ENCODE peak calls at places on chromosomes 6 and 20, in seven cellular contexts. L is HepG2, W is GM12878, F is K562, Z is SK-N-SH, D is H1, I is GM12891. X is an unnamed sample.

GRCh38 chr6:19865178-19865577 is 28.0 kb downstream of the ID4 start:
- DNase-seq in L (no peak), W (no peak), F (no peak), Z (no peak), D (no peak), I (no peak), X (no peak)

GRCh38 chr20:36378686-36379085 is 72.5 kb downstream of the DLGAP4 start:
- DNase-seq in L (no peak), W (no peak), F (no peak), Z (no peak), D (no peak), I (no peak), X (no peak)

GRCh38 chr20:38726849-38727601 is 2.7 kb downstream of the SLC32A1 start:
- DNase-seq in L (peak; percentile 61), W (no peak), F (peak; percentile 71), Z (peak; percentile 90), D (no peak), I (peak; percentile 46), X (peak; percentile 41)

GRCh38 chr20:63735859-63736718 is at the start of gene LIME1:
- DNase-seq in L (no peak), W (no peak), F (no peak), Z (peak; percentile 28), D (no peak), I (peak; percentile 80), X (peak; percentile 68)

GRCh38 chr20:10758446-10758845 is 84.6 kb upstream of the JAG1 start:
- DNase-seq in L (peak; percentile 44), W (no peak), F (no peak), Z (no peak), D (no peak), I (no peak), X (no peak)

GRCh38 chr6:48476257-48476656 is 365.3 kb upstream of the PTCHD4 start:
- DNase-seq in L (peak; percentile 32), W (no peak), F (no peak), Z (no peak), D (peak; percentile 5), I (no peak), X (no peak)

GRCh38 chr20:38173237-38174156 is 8.4 kb upstream of the TGM2 start:
- DNase-seq in L (peak; percentile 85), W (no peak), F (peak; percentile 31), Z (no peak), D (no peak), I (no peak), X (no peak)

GRCh38 chr6:113489946-113490345 is 367.2 kb upstream of the MARCKS start:
- DNase-seq in L (no peak), W (no peak), F (no peak), Z (no peak), D (no peak), I (no peak), X (no peak)

GRCh38 chr6:72040106-72040505 is 153.8 kb downstream of the RIMS1 start:
- DNase-seq in L (no peak), W (no peak), F (no peak), Z (no peak), D (no peak), I (no peak), X (no peak)

GRCh38 chr6:52663120-52663934 is 7.6 kb upstream of the TMEM14A start:
- DNase-seq in L (peak; percentile 77), W (peak; percentile 66), F (peak; percentile 81), Z (peak; percentile 69), D (no peak), I (peak; percentile 29), X (peak; percentile 38)

GRCh38 chr6:148217921-148218320 is 124.7 kb upstream of the SASH1 start:
- DNase-seq in L (no peak), W (no peak), F (no peak), Z (no peak), D (no peak), I (no peak), X (no peak)

GRCh38 chr20:38224534-38224933 is 36.0 kb downstream of the KIAA1755 start:
- DNase-seq in L (no peak), W (no peak), F (no peak), Z (no peak), D (no peak), I (no peak), X (no peak)

GRCh38 chr20:46255440-46256104 is 52.7 kb downstream of the CDH22 start:
- DNase-seq in L (peak; percentile 64), W (no peak), F (peak; percentile 61), Z (peak; percentile 68), D (no peak), I (no peak), X (no peak)

GRCh38 chr20:29079769-29080690 is 2177.4 kb upstream of the DEFB115 start:
- DNase-seq in L (peak; percentile 84), W (no peak), F (peak; percentile 97), Z (peak; percentile 87), D (no peak), I (no peak), X (no peak)

GRCh38 chr6:142474446-142475289 is 172.9 kb downstream of the ADGRG6 start:
- DNase-seq in L (peak; percentile 63), W (no peak), F (peak; percentile 58), Z (peak; percentile 47), D (peak; percentile 33), I (no peak), X (peak; percentile 3)

GRCh38 chr20:51531141-51531710 is 11.3 kb downstream of the NFATC2 start:
- DNase-seq in L (no peak), W (no peak), F (no peak), Z (no peak), D (no peak), I (no peak), X (peak; percentile 38)

GRCh38 chr20:45041464-45042337 is 59.2 kb downstream of the KCNS1 start:
- DNase-seq in L (no peak), W (no peak), F (no peak), Z (no peak), D (no peak), I (no peak), X (no peak)

GRCh38 chr20:10783660-10784336 is 110.0 kb upstream of the JAG1 start:
- DNase-seq in L (no peak), W (no peak), F (no peak), Z (no peak), D (no peak), I (no peak), X (no peak)

GRCh38 chr6:111657146-111657545 is 51.5 kb upstream of the TRAF3IP2 start:
- DNase-seq in L (peak; percentile 80), W (no peak), F (no peak), Z (no peak), D (no peak), I (no peak), X (no peak)

GRCh38 chr6:155274533-155274932 is 10.7 kb downstream of the CLDN20 start:
- DNase-seq in L (no peak), W (no peak), F (no peak), Z (no peak), D (no peak), I (no peak), X (no peak)

GRCh38 chr6:23180504-23181293 is 611.3 kb downstream of the HDGFL1 start:
- DNase-seq in L (no peak), W (no peak), F (no peak), Z (peak; percentile 64), D (no peak), I (no peak), X (no peak)

GRCh38 chr6:138188278-138188923 is 26.7 kb downstream of the ARFGEF3 start:
- DNase-seq in L (no peak), W (no peak), F (no peak), Z (no peak), D (no peak), I (no peak), X (no peak)
- TF ChIP-seq POLR2AphosphoS5 in L (no peak), W (no peak), F (no peak), Z (no peak), D (no peak), I (no peak), X (no peak)

GRCh38 chr6:167750956-167751358 is 75.8 kb upstream of the AFDN start:
- DNase-seq in L (peak; percentile 77), W (no peak), F (no peak), Z (no peak), D (no peak), I (no peak), X (no peak)
- TF ChIP-seq TAF1 in L (no peak), W (no peak), F (no peak), Z (no peak), D (no peak), I (no peak), X (no peak)

GRCh38 chr20:47927944-47928343 is 142.7 kb upstream of the SULF2 start:
- DNase-seq in L (no peak), W (no peak), F (no peak), Z (no peak), D (no peak), I (no peak), X (no peak)

GRCh38 chr20:47925603-47926002 is 140.3 kb upstream of the SULF2 start:
- DNase-seq in L (no peak), W (no peak), F (no peak), Z (no peak), D (no peak), I (no peak), X (no peak)

GRCh38 chr20:47929368-47930115 is 144.3 kb upstream of the SULF2 start:
- DNase-seq in L (no peak), W (no peak), F (no peak), Z (no peak), D (no peak), I (no peak), X (no peak)

GRCh38 chr20:47926731-47927130 is 141.4 kb upstream of the SULF2 start:
- DNase-seq in L (no peak), W (no peak), F (no peak), Z (no peak), D (no peak), I (no peak), X (no peak)

DNA sequence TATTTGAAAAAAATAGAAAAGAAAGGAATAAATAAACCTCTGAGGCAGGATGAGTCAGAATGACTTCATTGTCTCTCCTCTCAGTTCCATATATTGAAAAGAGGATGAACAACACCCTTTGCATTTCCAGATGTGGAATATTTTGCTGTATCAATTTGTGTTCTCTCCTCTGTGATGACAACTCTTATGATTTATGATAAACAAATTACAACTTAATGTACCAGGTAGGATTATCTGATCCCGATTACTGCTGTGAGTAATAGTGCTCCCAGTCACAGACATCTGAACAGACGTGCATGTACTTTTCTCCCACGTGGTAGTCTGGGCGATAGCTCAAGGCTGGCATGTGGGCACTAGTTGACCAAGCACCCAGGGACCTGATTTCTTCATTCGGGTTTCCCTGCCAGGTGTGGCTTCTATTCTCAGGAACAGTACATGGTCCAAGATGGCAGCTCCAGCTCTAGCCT is 142.1 kb upstream of the SULF2 start:
- DNase-seq in L (no peak), W (no peak), F (no peak), Z (no peak), D (no peak), I (no peak), X (no peak)
- TF ChIP-seq POLR2AphosphoS5 in L (no peak), W (no peak), F (no peak), Z (no peak), D (no peak), I (no peak), X (no peak)

DNA sequence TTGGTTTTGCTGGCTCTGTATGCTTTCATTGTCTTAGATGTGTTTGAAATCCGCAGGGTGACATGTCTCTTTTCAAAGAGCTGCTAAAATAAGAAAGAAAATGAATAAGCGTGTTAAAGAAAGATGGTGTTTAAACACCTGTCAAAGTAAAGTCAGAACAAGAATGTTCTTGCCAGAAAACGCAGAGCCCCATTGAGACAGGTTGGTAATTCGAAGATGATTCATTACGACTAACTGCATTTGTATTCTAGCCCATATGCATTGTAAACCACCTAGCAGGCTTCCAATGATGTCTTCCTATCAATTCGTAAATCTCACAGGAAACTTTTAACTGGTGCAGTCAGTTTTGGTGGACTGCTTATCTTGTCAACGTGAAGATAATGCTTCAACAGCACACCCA is 16.8 kb downstream of the PHACTR2 start:
- DNase-seq in L (no peak), W (no peak), F (no peak), Z (no peak), D (no peak), I (no peak), X (no peak)
- TF ChIP-seq TAF1 in L (no peak), W (no peak), F (no peak), Z (no peak), D (no peak), I (no peak), X (no peak)